ENCODE peak calls at places on chromosomes 6 and 20, in six cellular contexts. One of them, this sample, is unnamed.

GRCh38 chr20:18638768-18639167 is 50.9 kb downstream of the DTD1 start:
- DNase-seq in right lobe of liver: no peak
- DNase-seq in osteoblast: no peak
- DNase-seq in CD8-positive, alpha-beta memory T cell: no peak
- DNase-seq in neuronal stem cell: no peak
- DNase-seq in gastrocnemius medialis: no peak
- DNase-seq in this sample: no peak

GRCh38 chr6:168774381-168774780 is 333.4 kb downstream of the SMOC2 start:
- DNase-seq in osteoblast: no peak
- DNase-seq in gastrocnemius medialis: no peak
- DNase-seq in right lobe of liver: no peak
- DNase-seq in CD8-positive, alpha-beta memory T cell: no peak
- DNase-seq in neuronal stem cell: no peak
- DNase-seq in this sample: no peak

GRCh38 chr20:53996584-53997486 is 73.6 kb downstream of the BCAS1 start:
- DNase-seq in gastrocnemius medialis: no peak
- DNase-seq in CD8-positive, alpha-beta memory T cell: no peak
- DNase-seq in neuronal stem cell: no peak
- DNase-seq in right lobe of liver: no peak
- DNase-seq in osteoblast: no peak
- DNase-seq in this sample: no peak

GRCh38 chr6:101226677-101227135 is 166.8 kb upstream of the GRIK2 start:
- DNase-seq in CD8-positive, alpha-beta memory T cell: no peak
- DNase-seq in neuronal stem cell: peak
- DNase-seq in osteoblast: peak
- DNase-seq in gastrocnemius medialis: no peak
- DNase-seq in right lobe of liver: no peak
- DNase-seq in this sample: no peak

GRCh38 chr20:2741463-2741862 is 48.9 kb downstream of the EBF4 start:
- DNase-seq in CD8-positive, alpha-beta memory T cell: no peak
- DNase-seq in neuronal stem cell: no peak
- DNase-seq in right lobe of liver: no peak
- DNase-seq in osteoblast: no peak
- DNase-seq in gastrocnemius medialis: no peak
- DNase-seq in this sample: no peak

GRCh38 chr6:91868539-91869202 is 1281.8 kb upstream of the MAP3K7 start:
- DNase-seq in right lobe of liver: no peak
- DNase-seq in gastrocnemius medialis: no peak
- DNase-seq in CD8-positive, alpha-beta memory T cell: no peak
- DNase-seq in neuronal stem cell: no peak
- DNase-seq in osteoblast: no peak
- DNase-seq in this sample: no peak

GRCh38 chr6:127550403-127550802 is 26.6 kb upstream of the C6orf58 start:
- DNase-seq in CD8-positive, alpha-beta memory T cell: no peak
- DNase-seq in osteoblast: no peak
- DNase-seq in neuronal stem cell: no peak
- DNase-seq in right lobe of liver: no peak
- DNase-seq in gastrocnemius medialis: no peak
- DNase-seq in this sample: no peak

GRCh38 chr6:82333781-82334180 is 29.8 kb upstream of the TPBG start:
- DNase-seq in gastrocnemius medialis: no peak
- DNase-seq in CD8-positive, alpha-beta memory T cell: no peak
- DNase-seq in osteoblast: no peak
- DNase-seq in neuronal stem cell: no peak
- DNase-seq in right lobe of liver: no peak
- DNase-seq in this sample: no peak

GRCh38 chr6:150420926-150421325 is 52.1 kb downstream of the IYD start:
- DNase-seq in neuronal stem cell: no peak
- DNase-seq in right lobe of liver: no peak
- DNase-seq in CD8-positive, alpha-beta memory T cell: no peak
- DNase-seq in gastrocnemius medialis: no peak
- DNase-seq in osteoblast: no peak
- DNase-seq in this sample: no peak
- H3K27ac ChIP-seq in neuronal stem cell: no peak
- H3K27ac ChIP-seq in right lobe of liver: no peak
- H3K27ac ChIP-seq in CD8-positive, alpha-beta memory T cell: no peak
- H3K27ac ChIP-seq in gastrocnemius medialis: no peak
- H3K27ac ChIP-seq in osteoblast: no peak
- H3K27ac ChIP-seq in this sample: no peak

GRCh38 chr6:109514946-109515345 is 31.9 kb upstream of the ZBTB24 start:
- DNase-seq in right lobe of liver: no peak
- DNase-seq in neuronal stem cell: no peak
- DNase-seq in osteoblast: no peak
- DNase-seq in gastrocnemius medialis: no peak
- DNase-seq in CD8-positive, alpha-beta memory T cell: no peak
- DNase-seq in this sample: no peak
- H3K27ac ChIP-seq in right lobe of liver: no peak
- H3K27ac ChIP-seq in neuronal stem cell: no peak
- H3K27ac ChIP-seq in osteoblast: no peak
- H3K27ac ChIP-seq in gastrocnemius medialis: no peak
- H3K27ac ChIP-seq in CD8-positive, alpha-beta memory T cell: no peak
- H3K27ac ChIP-seq in this sample: no peak

GRCh38 chr20:50513169-50514034 is 3.2 kb downstream of the PTPN1 start:
- DNase-seq in CD8-positive, alpha-beta memory T cell: no peak
- DNase-seq in right lobe of liver: no peak
- DNase-seq in gastrocnemius medialis: no peak
- DNase-seq in neuronal stem cell: no peak
- DNase-seq in osteoblast: no peak
- DNase-seq in this sample: no peak
- H3K27ac ChIP-seq in CD8-positive, alpha-beta memory T cell: peak
- H3K27ac ChIP-seq in right lobe of liver: peak
- H3K27ac ChIP-seq in gastrocnemius medialis: peak
- H3K27ac ChIP-seq in neuronal stem cell: no peak
- H3K27ac ChIP-seq in osteoblast: peak
- H3K27ac ChIP-seq in this sample: no peak

GRCh38 chr6:28980137-28980796 is 24.8 kb downstream of the ZNF311 start:
- DNase-seq in CD8-positive, alpha-beta memory T cell: no peak
- DNase-seq in gastrocnemius medialis: no peak
- DNase-seq in right lobe of liver: no peak
- DNase-seq in osteoblast: no peak
- DNase-seq in neuronal stem cell: no peak
- DNase-seq in this sample: no peak
- H3K27ac ChIP-seq in CD8-positive, alpha-beta memory T cell: peak
- H3K27ac ChIP-seq in gastrocnemius medialis: peak
- H3K27ac ChIP-seq in right lobe of liver: no peak
- H3K27ac ChIP-seq in osteoblast: peak
- H3K27ac ChIP-seq in neuronal stem cell: peak
- H3K27ac ChIP-seq in this sample: no peak

This sample was measured in pancreas.